ENCODE peak calls at places on chromosomes 13 and 19, in four cellular contexts. J, Z, T and O are unnamed samples.

GRCh38 chr13:100835695-100836094 is 161.1 kb upstream of the TMTC4 start:
- DNase-seq in T (no peak), Z (no peak), J (no peak), O (no peak)

GRCh38 chr13:46628622-46629365 is 75.8 kb downstream of the LRCH1 start:
- DNase-seq in J (no peak), T (no peak), Z (no peak), O (no peak)

GRCh38 chr13:51420681-51421476 is 32.0 kb downstream of the INTS6 start:
- DNase-seq in T (no peak), J (no peak), Z (no peak), O (no peak)

GRCh38 chr13:108610517-108610916 is 18.9 kb upstream of the MYO16 start:
- DNase-seq in J (no peak), Z (no peak), T (no peak), O (no peak)

GRCh38 chr19:13842294-13843103 is 34.4 kb upstream of the NANOS3 start:
- DNase-seq in J (peak; percentile 82), T (no peak), Z (peak; percentile 89), O (peak; percentile 59)

GRCh38 chr19:46913198-46913851 is 52.5 kb downstream of the ARHGAP35 start:
- DNase-seq in T (no peak), J (no peak), Z (no peak), O (no peak)

GRCh38 chr19:29666634-29667389 is 1.6 kb downstream of the PLEKHF1 start:
- DNase-seq in J (no peak), Z (peak; percentile 32), T (peak; percentile 55), O (peak; percentile 66)

GRCh38 chr13:114002771-114003321 is 29.0 kb upstream of the C13orf46 start:
- DNase-seq in Z (no peak), J (no peak), T (no peak), O (no peak)

GRCh38 chr13:46896346-46897138 is at the start of gene HTR2A:
- DNase-seq in J (no peak), T (no peak), Z (no peak), O (no peak)

GRCh38 chr13:60959427-60959826 is 456.2 kb downstream of the PCDH20 start:
- DNase-seq in Z (no peak), T (no peak), J (no peak), O (no peak)

GRCh38 chr13:80858131-80858530 is 517.2 kb upstream of the SPRY2 start:
- DNase-seq in T (no peak), Z (no peak), J (no peak), O (no peak)
- TF ChIP-seq HMGXB4 in T (no peak), Z (no peak), J (no peak), O (no peak)

GRCh38 chr19:6740589-6741348 is 1.3 kb downstream of the TRIP10 start:
- DNase-seq in J (peak; percentile 27), Z (peak; percentile 42), T (no peak), O (peak; percentile 75)
- TF ChIP-seq HMGXB4 in J (no peak), Z (no peak), T (no peak), O (no peak)

DNA sequence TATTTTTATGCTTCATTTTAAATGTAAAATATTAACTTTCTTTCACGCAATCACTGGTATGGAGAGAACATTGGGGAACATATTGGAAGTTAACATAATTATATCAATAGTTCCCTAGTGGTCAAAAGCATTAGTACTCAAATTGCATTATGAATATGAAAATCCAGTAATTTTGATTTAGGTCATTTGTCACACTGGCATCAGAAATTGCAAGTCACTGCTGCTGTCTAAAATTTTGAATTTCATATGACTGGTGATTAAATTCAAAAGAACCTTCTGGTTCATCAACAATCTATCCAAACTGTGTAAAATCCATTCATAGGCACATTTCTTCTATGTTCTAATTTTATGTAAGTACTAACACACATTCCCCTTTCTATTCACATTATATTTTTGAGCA is 2235.7 kb upstream of the PCDH20 start:
- DNase-seq in J (no peak), Z (no peak), T (no peak), O (no peak)
- TF ChIP-seq HMGXB4 in J (no peak), Z (no peak), T (no peak), O (no peak)

DNA sequence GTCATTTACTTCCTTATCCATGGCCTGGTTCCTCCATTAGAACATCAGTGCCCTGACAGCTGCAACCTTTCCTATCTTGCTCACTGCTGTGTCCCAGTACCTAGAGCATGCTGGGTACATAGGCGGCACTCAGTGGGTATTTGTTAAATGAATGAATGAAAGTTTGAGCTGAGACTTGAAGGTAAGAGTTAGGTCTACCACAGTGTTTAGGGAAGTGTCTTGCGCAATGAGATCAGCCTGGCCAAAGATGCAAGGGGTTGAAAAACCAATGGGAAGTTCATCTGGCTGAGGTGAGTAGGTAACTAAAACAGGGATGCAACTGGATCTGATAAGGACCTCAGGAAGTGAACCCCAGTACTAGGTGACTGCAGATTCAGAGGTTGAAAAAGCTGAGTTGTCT is 24.7 kb downstream of the ZNF175 start:
- DNase-seq in J (no peak), Z (no peak), T (no peak), O (no peak)
- TF ChIP-seq HMGXB4 in J (no peak), Z (no peak), T (no peak), O (no peak)

GRCh38 chr13:34302596-34302995 is 484.6 kb downstream of the RFC3 start:
- DNase-seq in J (no peak), Z (no peak), T (no peak), O (no peak)
- TF ChIP-seq HMGXB4 in J (no peak), Z (no peak), T (no peak), O (no peak)

GRCh38 chr19:18932216-18932841 is 8.7 kb downstream of the HOMER3 start:
- DNase-seq in T (no peak), J (peak; percentile 48), Z (peak; percentile 98), O (peak; percentile 99)
- TF ChIP-seq HMGXB4 in T (no peak), J (no peak), Z (no peak), O (no peak)

GRCh38 chr13:22428188-22428828 is 752.5 kb upstream of the SGCG start:
- DNase-seq in Z (peak; percentile 4), T (no peak), J (no peak), O (no peak)
- TF ChIP-seq HMGXB4 in Z (no peak), T (no peak), J (no peak), O (no peak)

DNA sequence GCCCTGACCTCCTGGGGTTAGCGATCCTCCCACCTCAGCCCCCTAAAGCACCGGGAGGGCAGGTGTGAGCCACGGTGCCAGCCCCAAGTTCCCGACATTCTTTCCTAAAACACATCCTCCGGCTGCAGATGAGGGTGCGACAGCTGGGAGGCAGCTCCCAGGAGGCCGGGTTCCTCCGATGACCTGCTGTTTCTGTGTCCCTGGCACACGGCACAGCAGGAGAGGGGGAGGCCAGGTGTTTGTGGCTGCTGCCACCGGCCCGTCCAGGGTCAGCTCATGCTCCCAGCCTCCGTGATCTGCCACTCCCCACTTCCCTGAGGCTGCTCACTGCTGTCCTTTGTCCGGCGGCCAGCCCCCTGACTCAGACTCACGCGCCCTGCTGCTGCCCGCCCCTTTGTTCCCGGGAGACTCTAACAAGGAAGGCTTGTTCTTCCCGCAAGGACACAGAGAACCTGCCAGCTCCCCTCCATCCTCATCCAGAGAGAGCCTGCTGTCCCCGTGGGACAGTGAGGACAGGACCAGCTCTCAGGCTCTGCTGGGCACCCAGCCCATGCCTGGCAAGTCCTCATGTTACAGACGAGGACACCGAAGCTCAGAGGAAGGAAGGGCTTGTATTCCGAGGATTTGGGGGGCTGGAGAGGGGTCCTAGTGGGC is 10.6 kb upstream of the MADCAM1 start:
- DNase-seq in T (peak; percentile 88), J (no peak), Z (no peak), O (no peak)
- TF ChIP-seq HMGXB4 in T (no peak), J (no peak), Z (no peak), O (no peak)

DNA sequence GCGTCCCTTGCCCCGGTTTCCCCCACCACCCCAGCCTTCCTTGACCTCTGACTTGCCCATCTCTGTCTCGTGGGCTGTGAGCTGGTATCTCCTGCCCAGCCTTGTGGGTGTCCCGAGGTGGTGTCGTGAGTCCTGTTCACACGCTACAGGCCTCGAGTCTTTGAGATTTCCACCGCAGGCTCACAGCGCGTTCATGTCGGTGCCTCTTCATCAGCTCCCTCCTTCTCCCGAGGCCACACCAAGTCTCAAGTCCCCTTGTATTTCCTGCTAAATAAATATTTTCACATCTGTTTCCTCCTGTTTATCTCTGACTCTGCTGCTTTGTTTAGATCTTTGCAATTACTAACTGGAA is 130.3 kb upstream of the RNF113B start:
- DNase-seq in Z (no peak), J (no peak), T (no peak), O (no peak)
- TF ChIP-seq HMGXB4 in Z (no peak), J (no peak), T (no peak), O (no peak)

DNA sequence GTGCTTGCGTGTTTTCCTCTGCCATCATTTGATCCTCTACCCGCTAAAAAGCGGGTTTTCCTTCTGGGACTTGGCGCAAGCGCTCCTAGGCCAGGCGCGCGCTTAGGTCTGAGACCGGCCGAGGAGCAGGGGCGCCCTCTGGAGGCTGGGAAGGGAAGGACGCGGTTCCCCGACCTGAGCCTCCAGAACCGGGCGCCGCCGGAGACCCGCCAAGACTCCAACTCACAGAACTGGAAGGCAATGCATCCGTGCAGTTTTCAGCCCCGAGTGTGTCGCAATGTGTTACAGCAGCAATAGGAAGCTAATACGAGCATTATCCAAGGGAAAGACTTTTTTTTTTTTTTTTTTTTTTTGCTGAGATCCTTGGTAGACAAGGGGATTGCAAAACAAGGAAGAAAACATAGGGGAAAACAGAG is 190.9 kb downstream of the COL4A1 start:
- DNase-seq in T (peak; percentile 4), Z (peak; percentile 71), J (peak; percentile 79), O (peak; percentile 82)
- TF ChIP-seq HMGXB4 in T (no peak), Z (no peak), J (no peak), O (no peak)